ENCODE peak calls at places on chromosomes 13 and 19, in five cellular contexts. S, P, U, K and J are unnamed samples. For H3K27me3, the result is how much of the 10 kb centered on the place peaks cover.

GRCh38 chr19:38648789-38649304 is 1.4 kb downstream of the ACTN4 start:
- DNase-seq in S (no peak), P (no peak), U (no peak), K (no peak), J (no peak)

GRCh38 chr13:23505007-23505406 is 65.2 kb upstream of the TNFRSF19 start:
- DNase-seq in U (no peak), P (no peak), S (no peak), K (no peak), J (no peak)

GRCh38 chr13:45575830-45576180 is 39.7 kb downstream of the ERICH6B start:
- DNase-seq in S (no peak), U (no peak), K (no peak), P (no peak), J (no peak)

GRCh38 chr13:47901451-47901850 is 99.6 kb downstream of the SUCLA2 start:
- DNase-seq in K (no peak), S (no peak), U (no peak), P (no peak), J (no peak)

GRCh38 chr13:37944476-37945442 is 75.2 kb upstream of the TRPC4 start:
- DNase-seq in S (no peak), P (no peak), U (no peak), K (no peak), J (no peak)

GRCh38 chr13:40185393-40185792 is 481.0 kb downstream of the FOXO1 start:
- DNase-seq in K (no peak), S (no peak), P (no peak), U (no peak), J (no peak)

GRCh38 chr19:40801449-40802299 is 2.7 kb downstream of the EGLN2 start:
- DNase-seq in S (peak), P (no peak), U (no peak), K (no peak), J (peak)

GRCh38 chr19:8577247-8577646 is at the start of gene MYO1F:
- DNase-seq in P (peak), S (peak), U (peak), K (no peak), J (no peak)

GRCh38 chr19:4284176-4284958 is 5.3 kb downstream of the SHD start:
- DNase-seq in U (peak), P (no peak), K (no peak), S (no peak), J (no peak)

GRCh38 chr13:40609972-40610726 is 56.3 kb downstream of the FOXO1 start:
- DNase-seq in P (peak), K (no peak), S (no peak), U (peak), J (no peak)

DNA sequence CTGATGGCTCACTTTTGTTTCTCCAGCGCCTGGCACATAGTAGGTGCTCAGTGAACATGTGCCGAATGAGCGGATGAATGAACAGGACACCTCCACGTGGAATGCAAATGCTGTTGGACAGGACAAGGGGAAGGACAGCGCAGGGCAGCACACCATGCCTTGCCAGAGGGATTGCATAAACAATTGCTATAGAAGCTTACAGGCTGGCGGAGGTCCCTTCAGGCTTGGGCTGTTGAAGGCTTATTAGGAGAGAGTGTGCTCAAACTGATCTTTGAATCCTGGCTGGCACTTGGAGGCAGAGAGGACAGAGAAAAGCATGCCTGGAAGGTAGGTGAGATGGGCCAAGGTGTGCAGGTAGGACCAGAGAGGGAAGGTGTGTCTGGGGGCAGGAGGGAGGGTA is 35.9 kb upstream of the ZNF536 start:
- DNase-seq in S (peak), K (no peak), P (no peak), U (no peak), J (no peak)
- TF ChIP-seq CTCF in S (no peak), K (no peak), P (no peak), U (no peak), J (no peak)

GRCh38 chr13:112074139-112074710 is 7.3 kb downstream of the SOX1 start:
- DNase-seq in P (no peak), K (no peak), S (no peak), U (no peak), J (no peak)

GRCh38 chr13:112078216-112078615 is 11.3 kb downstream of the SOX1 start:
- DNase-seq in S (no peak), K (no peak), P (no peak), U (no peak), J (peak)

GRCh38 chr13:112078879-112079526 is 12.1 kb downstream of the SOX1 start:
- DNase-seq in K (no peak), U (no peak), P (no peak), S (no peak), J (no peak)

GRCh38 chr13:112079696-112080095 is 12.7 kb downstream of the SOX1 start:
- DNase-seq in S (no peak), U (no peak), K (no peak), P (no peak), J (no peak)

GRCh38 chr13:112077729-112078128 is 10.8 kb downstream of the SOX1 start:
- DNase-seq in U (no peak), P (no peak), S (no peak), K (no peak), J (no peak)
- H3K27me3 ChIP-seq in U (half or more), P (under half), S (half or more), K (half or more), J (under half)

GRCh38 chr19:49915271-49915670 is 13.7 kb upstream of the ATF5 start:
- DNase-seq in K (no peak), U (no peak), P (no peak), S (no peak), J (no peak)
- TF ChIP-seq CTCF in K (no peak), U (no peak), P (no peak), S (no peak), J (peak)

DNA sequence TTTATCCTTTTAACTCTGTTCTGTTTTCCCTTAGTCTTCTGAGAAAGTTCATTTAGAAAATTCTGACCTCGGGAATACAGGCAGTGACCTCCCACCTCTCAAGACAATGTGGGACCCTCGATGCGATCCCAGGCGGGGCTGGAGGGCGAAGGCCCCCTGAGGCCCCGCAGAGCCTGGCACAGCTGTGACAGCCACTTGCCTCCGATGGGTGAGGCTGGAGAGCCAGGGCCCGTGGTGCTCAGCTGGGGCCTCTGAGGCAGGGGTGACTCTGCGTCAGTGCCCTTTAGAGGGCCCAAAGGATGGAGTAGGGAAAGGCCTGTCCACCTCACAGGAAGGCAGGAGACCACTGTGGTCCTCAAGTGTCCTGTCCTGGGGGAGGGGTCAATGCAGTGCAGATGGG is 10.3 kb downstream of the GJA3 start:
- DNase-seq in S (no peak), K (no peak), P (no peak), U (no peak), J (peak)
- H3K27me3 ChIP-seq in S (under half), K (under half), P (under half), U (half or more), J (under half)

DNA sequence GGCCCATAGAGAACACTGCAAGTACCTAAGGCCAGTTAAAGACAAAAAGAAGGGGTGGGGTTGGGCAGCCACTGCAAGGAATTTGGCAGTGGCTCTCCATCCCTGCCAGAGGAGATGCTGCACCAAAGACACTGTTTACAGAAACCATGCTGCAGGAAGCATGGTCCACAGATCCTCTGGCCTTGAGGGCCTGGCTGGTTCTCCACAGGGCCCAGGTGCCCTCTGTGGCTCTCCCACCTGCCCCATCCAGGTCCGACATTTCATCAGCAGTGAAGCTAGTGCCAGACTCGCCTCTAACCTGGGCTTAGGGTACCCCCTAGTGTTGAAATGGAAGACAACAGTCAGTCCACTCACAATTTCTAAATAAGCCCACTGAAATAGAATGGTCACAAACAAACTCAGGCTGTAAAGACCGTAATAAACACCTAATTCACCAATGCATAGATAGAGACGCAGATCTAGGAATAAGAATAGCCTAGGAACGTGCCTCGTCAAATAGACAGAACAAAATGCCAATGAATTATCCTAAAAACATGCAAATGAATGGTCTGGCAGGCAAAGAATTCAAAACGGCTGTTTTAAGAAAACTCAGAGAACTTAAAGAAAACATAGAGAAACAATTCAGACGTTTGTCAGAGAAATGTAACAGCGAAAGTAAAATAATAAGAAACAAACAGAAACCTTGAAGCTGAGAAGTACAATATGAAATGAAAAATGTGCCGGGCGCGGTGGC is 23.3 kb downstream of the LYPD4 start:
- DNase-seq in S (peak), K (no peak), P (no peak), U (peak), J (no peak)
- TF ChIP-seq CTCF in S (peak), K (peak), P (peak), U (peak), J (peak)

GRCh38 chr19:48510421-48511268 is 990 bp downstream of the LMTK3 start:
- DNase-seq in U (peak), P (peak), K (peak), S (peak), J (peak)

GRCh38 chr19:48511321-48511731 is 309 bp downstream of the LMTK3 start:
- DNase-seq in P (no peak), K (no peak), S (no peak), U (no peak), J (no peak)

GRCh38 chr19:48507911-48508439 is 3.7 kb downstream of the LMTK3 start:
- DNase-seq in S (no peak), P (no peak), U (no peak), K (no peak), J (no peak)

GRCh38 chr19:48508729-48509310 is 2.8 kb downstream of the LMTK3 start:
- DNase-seq in P (no peak), K (no peak), U (no peak), S (no peak), J (no peak)

DNA sequence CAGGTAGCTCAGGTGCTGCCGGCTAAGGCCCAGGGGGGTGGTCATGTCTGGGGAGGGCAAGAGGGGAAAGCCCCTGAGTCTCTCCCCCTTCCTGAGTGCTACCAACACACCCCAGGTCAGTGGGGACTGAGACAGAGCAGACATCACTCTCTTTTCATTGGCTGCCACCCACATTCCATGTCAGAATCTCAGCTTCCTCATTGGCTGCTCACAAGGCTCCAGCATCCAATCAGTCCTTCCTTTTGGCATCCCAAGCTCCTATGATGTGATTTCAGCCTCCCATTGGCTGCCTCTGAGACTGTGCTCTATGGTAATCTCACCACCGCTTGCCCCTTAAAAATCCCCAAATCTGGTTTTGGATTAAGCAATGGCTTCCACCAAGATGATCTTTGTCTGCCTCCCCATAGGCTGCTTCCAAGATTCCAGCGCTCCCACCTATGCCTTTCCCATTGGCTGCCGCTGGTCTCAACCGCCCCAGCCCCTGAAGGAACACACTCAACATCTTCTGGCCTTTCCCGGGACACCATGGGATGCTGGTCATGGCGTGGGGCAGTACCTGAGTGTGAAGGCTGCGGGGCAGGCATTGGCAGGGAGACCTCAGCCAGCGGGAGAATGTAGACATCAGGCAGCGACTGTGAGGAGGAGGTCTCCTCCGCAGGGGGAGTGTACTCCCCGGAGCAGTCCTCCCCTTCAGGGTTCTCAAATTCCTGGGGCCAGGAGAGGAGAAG is 2.0 kb downstream of the LMTK3 start:
- DNase-seq in U (no peak), P (no peak), S (no peak), K (no peak), J (no peak)
- H3K27me3 ChIP-seq in U (under half), P (under half), S (under half), K (under half), J (under half)

GRCh38 chr19:18522124-18522861 is 423 bp upstream of the ELL start:
- DNase-seq in S (peak), K (peak), U (peak), P (peak), J (peak)
- TF ChIP-seq CTCF in S (peak), K (peak), U (peak), P (peak), J (no peak)

GRCh38 chr13:78762825-78763224 is 103.9 kb upstream of the OBI1 start:
- DNase-seq in S (no peak), K (no peak), U (no peak), P (no peak), J (no peak)
- H3K27me3 ChIP-seq in S (under half), K (under half), U (under half), P (under half), J (under half)